ENCODE peak calls at places on chromosomes 16 and 17, in six cellular contexts. V is stimulated activated CD8-positive, alpha-beta memory T cell treated with anti-CD3 and anti-CD28 coated beads, Interleukin-2, amount 100 ng/mL, for 48 hours; C is nucleus accumbens; A is H9; D is IMR-90; K is left colon. M is an unnamed sample.

GRCh38 chr16:89000207-89000959 is 23.4 kb upstream of the CBFA2T3 start:
- DNase-seq in V (no peak), C (no peak), A (no peak), D (no peak), K (no peak), M (no peak)

GRCh38 chr17:40810505-40810904 is 10.7 kb upstream of the KRT28 start:
- DNase-seq in V (no peak), C (no peak), A (no peak), D (peak), K (no peak), M (no peak)

GRCh38 chr16:4096509-4096908 is 19.7 kb downstream of the ADCY9 start:
- DNase-seq in V (no peak), C (no peak), A (no peak), D (no peak), K (no peak), M (no peak)

GRCh38 chr17:42282478-42283080 is 5.7 kb upstream of the STAT5A start:
- DNase-seq in V (no peak), C (no peak), A (peak), D (no peak), K (no peak), M (no peak)

GRCh38 chr16:68350951-68351350 is 40.1 kb downstream of the PRMT7 start:
- DNase-seq in V (no peak), C (no peak), A (no peak), D (no peak), K (peak), M (no peak)

GRCh38 chr16:71584543-71585317 is 7.8 kb upstream of the TAT start:
- DNase-seq in V (no peak), C (no peak), A (no peak), D (no peak), K (no peak), M (no peak)

GRCh38 chr16:53726625-53727024 is 22.7 kb downstream of the FTO start:
- DNase-seq in V (no peak), C (no peak), A (no peak), D (peak), K (no peak), M (no peak)

GRCh38 chr17:29618272-29619065 is 4.2 kb downstream of the CORO6 start:
- DNase-seq in V (no peak), C (no peak), A (no peak), D (no peak), K (no peak), M (no peak)

GRCh38 chr16:17914168-17914567 is 422.4 kb downstream of the NPIPA8 start:
- DNase-seq in V (no peak), C (no peak), A (no peak), D (no peak), K (no peak), M (no peak)

GRCh38 chr16:14399397-14400284 is 230.4 kb downstream of the PARN start:
- DNase-seq in V (no peak), C (no peak), A (no peak), D (peak), K (no peak), M (no peak)

GRCh38 chr16:67198238-67198734 is 645 bp upstream of the ELMO3 start:
- DNase-seq in V (no peak), C (no peak), A (peak), D (peak), K (peak), M (no peak)

M was measured in NCI-H2081.